ENCODE peak calls at places on chromosomes 6 and 20, in six cellular contexts. V is H1, X is stomach, G is transverse colon, T is SK-N-SH, Q is sigmoid colon. K is an unnamed sample.

GRCh38 chr6:35218021-35218420 is 4.3 kb downstream of the SCUBE3 start:
- DNase-seq in V (no peak), X (no peak), G (no peak), T (no peak), Q (no peak), K (no peak)

GRCh38 chr20:1776608-1777475 is 118.4 kb upstream of the SIRPA start:
- DNase-seq in V (peak), X (peak), G (peak), T (peak), Q (peak), K (peak)

GRCh38 chr20:12976720-12977633 is 31.8 kb upstream of the SPTLC3 start:
- DNase-seq in V (no peak), X (no peak), G (no peak), T (no peak), Q (no peak), K (no peak)

GRCh38 chr6:155670655-155671054 is 215.0 kb upstream of the NOX3 start:
- DNase-seq in V (no peak), X (no peak), G (no peak), T (no peak), Q (no peak), K (no peak)

GRCh38 chr20:47805951-47806350 is 20.7 kb upstream of the SULF2 start:
- DNase-seq in V (no peak), X (no peak), G (no peak), T (no peak), Q (peak), K (no peak)

GRCh38 chr20:50580016-50580747 is 70.0 kb downstream of the PTPN1 start:
- DNase-seq in V (no peak), X (peak), G (peak), T (peak), Q (peak), K (no peak)

GRCh38 chr20:11247059-11247630 is 573.3 kb upstream of the JAG1 start:
- DNase-seq in V (no peak), X (no peak), G (no peak), T (no peak), Q (no peak), K (no peak)

GRCh38 chr20:9319687-9320384 is 194.6 kb upstream of the LAMP5 start:
- DNase-seq in V (no peak), X (no peak), G (no peak), T (no peak), Q (no peak), K (no peak)

GRCh38 chr6:108133594-108134179 is 32.1 kb upstream of the NR2E1 start:
- DNase-seq in V (peak), X (peak), G (peak), T (peak), Q (peak), K (peak)

GRCh38 chr20:58478141-58478805 is 36.9 kb downstream of the APCDD1L start:
- DNase-seq in V (no peak), X (no peak), G (no peak), T (no peak), Q (no peak), K (no peak)

GRCh38 chr6:4460595-4461475 is 315.4 kb upstream of the CDYL start:
- DNase-seq in V (no peak), X (peak), G (peak), T (no peak), Q (peak), K (peak)

GRCh38 chr6:129312865-129313264 is 397.1 kb downstream of the ARHGAP18 start:
- DNase-seq in V (no peak), X (no peak), G (no peak), T (no peak), Q (no peak), K (no peak)

GRCh38 chr20:25338112-25339023 is 52.3 kb downstream of the ABHD12 start:
- DNase-seq in V (no peak), X (peak), G (no peak), T (no peak), Q (no peak), K (no peak)

GRCh38 chr6:32154514-32155161 is 697 bp downstream of the PPT2 start:
- DNase-seq in V (no peak), X (peak), G (peak), T (peak), Q (peak), K (peak)

DNA sequence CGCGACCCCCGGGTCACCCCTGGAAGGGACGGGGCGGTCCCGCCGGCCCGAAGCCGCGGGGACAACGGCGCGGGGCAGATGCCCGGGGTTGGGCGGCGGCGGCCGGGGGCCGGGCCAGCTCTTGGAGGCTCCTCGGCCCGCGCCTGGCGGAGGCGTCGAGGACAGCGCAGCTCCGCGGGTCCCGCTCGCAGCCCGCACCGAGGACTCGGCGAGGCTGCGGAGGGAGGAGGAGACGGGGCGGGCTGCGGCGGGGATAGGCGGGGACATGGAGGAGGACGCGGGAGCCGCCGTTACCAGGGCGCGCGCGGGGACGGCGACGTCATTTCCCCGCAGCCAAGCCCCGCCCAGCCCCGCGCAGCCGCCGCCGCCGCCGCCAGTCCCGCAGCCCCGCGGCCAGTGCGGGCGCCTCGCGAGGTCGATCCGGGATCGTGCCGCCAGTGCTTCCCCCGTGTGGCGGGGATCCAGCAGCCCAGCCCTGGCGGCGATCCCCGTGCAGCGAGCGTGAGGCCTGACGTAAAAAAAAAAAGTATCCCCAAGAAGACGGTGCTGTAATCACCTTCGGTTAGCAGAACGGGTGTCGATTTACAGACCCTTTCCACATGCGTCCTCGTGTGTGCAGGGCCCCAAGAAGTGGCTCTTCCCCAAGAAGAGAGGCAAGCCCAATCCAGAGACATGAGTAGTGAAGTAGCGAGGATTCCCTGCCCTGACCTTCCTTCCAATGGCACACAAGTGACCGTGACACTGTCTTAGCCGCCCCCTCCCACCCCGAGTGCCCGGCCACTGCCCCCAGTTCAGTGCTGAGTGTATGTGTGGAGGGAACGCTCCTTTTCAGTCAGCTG is at the start of gene FAM184A:
- DNase-seq in V (peak), X (peak), G (peak), T (peak), Q (peak), K (peak)
- TF ChIP-seq POLR2AphosphoS5 in V (no peak), X (no peak), G (peak), T (no peak), Q (peak), K (no peak)

GRCh38 chr6:27592481-27593199 is 119.7 kb upstream of the ZNF184 start:
- DNase-seq in V (no peak), X (no peak), G (no peak), T (no peak), Q (no peak), K (no peak)
- TF ChIP-seq EP300 in V (peak), X (no peak), G (no peak), T (no peak), Q (no peak), K (no peak)

GRCh38 chr6:90195094-90195793 is 101.4 kb downstream of the BACH2 start:
- DNase-seq in V (no peak), X (no peak), G (no peak), T (peak), Q (no peak), K (no peak)

GRCh38 chr6:90190752-90191393 is 105.8 kb downstream of the BACH2 start:
- DNase-seq in V (no peak), X (no peak), G (no peak), T (no peak), Q (no peak), K (no peak)

GRCh38 chr6:90193359-90193758 is 103.3 kb downstream of the BACH2 start:
- DNase-seq in V (no peak), X (no peak), G (no peak), T (no peak), Q (no peak), K (no peak)

GRCh38 chr6:90192857-90193256 is 103.8 kb downstream of the BACH2 start:
- DNase-seq in V (no peak), X (no peak), G (no peak), T (no peak), Q (no peak), K (no peak)

GRCh38 chr6:90194371-90194841 is 102.2 kb downstream of the BACH2 start:
- DNase-seq in V (no peak), X (no peak), G (no peak), T (peak), Q (no peak), K (no peak)
- TF ChIP-seq POLR2AphosphoS5 in V (no peak), X (peak), G (no peak), T (peak), Q (no peak), K (no peak)

DNA sequence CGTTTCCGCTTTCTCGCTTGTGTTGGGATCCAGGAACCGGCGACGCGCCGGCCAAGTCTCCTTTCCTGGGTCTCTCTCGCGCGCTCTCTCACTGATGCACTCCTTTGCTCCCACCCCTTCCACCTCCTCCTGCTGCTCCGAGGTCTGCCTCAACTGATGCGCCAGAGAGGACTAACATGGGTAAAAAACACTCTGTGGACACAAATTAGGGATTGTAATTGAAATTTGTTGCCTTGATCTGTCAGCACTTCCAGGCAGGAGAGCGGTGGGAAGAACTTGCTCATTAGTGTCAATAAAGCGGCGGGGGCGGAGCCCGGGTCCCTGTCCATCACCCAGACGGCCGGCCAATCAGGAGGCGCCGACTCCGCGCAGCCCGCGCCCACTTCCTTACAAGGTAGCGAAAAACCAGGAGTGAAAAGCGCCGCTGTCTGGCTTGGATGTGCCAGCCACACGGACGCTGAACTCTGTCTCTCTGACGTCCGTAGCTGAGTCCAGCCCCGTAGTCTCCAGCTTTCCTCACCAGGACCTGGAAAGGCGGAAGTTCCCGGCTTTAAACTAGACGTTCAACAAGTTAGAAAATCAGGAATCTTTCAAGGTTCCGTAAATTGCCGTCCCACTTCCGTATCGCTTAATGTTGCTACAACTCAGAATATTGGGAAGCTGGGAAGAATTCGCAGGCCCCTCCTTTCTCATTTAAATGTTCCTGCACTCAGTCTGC is at the start of gene TBX18:
- DNase-seq in V (peak), X (peak), G (peak), T (peak), Q (peak), K (peak)
- TF ChIP-seq EP300 in V (no peak), X (no peak), G (no peak), T (no peak), Q (no peak), K (no peak)

K was measured in upper lobe of left lung.